ENCODE peak calls at places on chromosomes 3 and 15, in eight cellular contexts. E, G, W, K, Y, L, H and A are unnamed samples.

GRCh38 chr15:66872394-66872793 is 170.4 kb downstream of the SMAD6 start:
- DNase-seq in Y (no peak), G (no peak), K (no peak), H (peak), L (no peak), W (no peak), E (peak), A (peak)

GRCh38 chr3:42032693-42033349 is 58.3 kb upstream of the TRAK1 start:
- DNase-seq in W (no peak), E (peak), K (no peak), L (no peak), H (peak), G (peak), Y (peak), A (peak)

GRCh38 chr15:81411969-81412633 is 38.1 kb upstream of the TMC3 start:
- DNase-seq in W (no peak), K (no peak), G (no peak), H (no peak), L (no peak), E (no peak), Y (no peak), A (no peak)

GRCh38 chr3:71450985-71451560 is 132.5 kb downstream of the FOXP1 start:
- DNase-seq in E (no peak), G (no peak), Y (no peak), H (no peak), W (no peak), K (no peak), L (no peak), A (peak)

GRCh38 chr3:38644662-38645053 is 4.8 kb downstream of the SCN5A start:
- DNase-seq in E (no peak), G (no peak), H (no peak), Y (no peak), K (no peak), W (no peak), L (no peak), A (no peak)

GRCh38 chr3:192875971-192876565 is 41.6 kb downstream of the MB21D2 start:
- DNase-seq in W (no peak), H (peak), E (no peak), L (no peak), Y (no peak), K (no peak), G (no peak), A (no peak)

GRCh38 chr15:51494411-51495314 is 127.9 kb downstream of the DMXL2 start:
- DNase-seq in L (no peak), H (peak), W (no peak), Y (no peak), G (no peak), K (no peak), E (peak), A (no peak)

GRCh38 chr15:28037969-28038640 is 61.0 kb downstream of the OCA2 start:
- DNase-seq in L (no peak), K (no peak), Y (no peak), E (no peak), W (no peak), H (no peak), G (no peak), A (no peak)

GRCh38 chr3:126523745-126524428 is at the start of gene CHST13:
- DNase-seq in G (no peak), K (no peak), W (peak), E (peak), L (no peak), Y (peak), H (peak), A (no peak)

GRCh38 chr15:82951472-82952155 is 906 bp downstream of the HOMER2 start:
- DNase-seq in G (no peak), K (no peak), W (peak), E (peak), H (peak), L (no peak), Y (no peak), A (no peak)

GRCh38 chr15:56838085-56838484 is 80.4 kb upstream of the TCF12 start:
- DNase-seq in L (no peak), W (no peak), G (no peak), E (no peak), H (no peak), Y (no peak), K (no peak), A (no peak)

GRCh38 chr15:100385300-100385699 is 43.5 kb upstream of the ADAMTS17 start:
- DNase-seq in Y (no peak), H (no peak), K (no peak), L (no peak), G (no peak), W (no peak), E (no peak), A (no peak)

GRCh38 chr3:38219609-38220197 is 45.9 kb upstream of the SLC22A13 start:
- DNase-seq in E (no peak), Y (no peak), H (no peak), K (no peak), G (no peak), W (no peak), L (no peak), A (no peak)

GRCh38 chr3:10994311-10994710 is 1.8 kb downstream of the SLC6A1 start:
- DNase-seq in H (no peak), G (no peak), E (no peak), K (no peak), L (no peak), W (no peak), Y (no peak), A (no peak)

GRCh38 chr3:3200632-3201212 is 21.2 kb upstream of the CRBN start:
- DNase-seq in L (no peak), W (peak), K (peak), G (peak), Y (peak), E (peak), H (peak), A (peak)

GRCh38 chr3:194000100-194000499 is 135.8 kb upstream of the HES1 start:
- DNase-seq in L (no peak), Y (no peak), H (no peak), K (no peak), E (no peak), G (no peak), W (no peak), A (no peak)

GRCh38 chr15:62107561-62108110 is 40.9 kb downstream of the C2CD4A start:
- DNase-seq in E (peak), K (no peak), L (no peak), W (peak), G (no peak), Y (no peak), H (no peak), A (no peak)

GRCh38 chr3:46546896-46547440 is 19.1 kb downstream of the LRRC2 start:
- DNase-seq in K (no peak), W (no peak), E (no peak), H (no peak), Y (no peak), G (no peak), L (no peak), A (no peak)

GRCh38 chr3:12773724-12774105 is 14.7 kb upstream of the TMEM40 start:
- DNase-seq in L (no peak), W (no peak), E (no peak), G (no peak), H (no peak), K (no peak), Y (no peak), A (no peak)

GRCh38 chr3:50205719-50206276 is 727 bp downstream of the SLC38A3 start:
- DNase-seq in W (peak), G (no peak), Y (no peak), E (peak), L (peak), K (no peak), H (peak), A (no peak)

GRCh38 chr3:8441969-8442559 is 59.6 kb upstream of the LMCD1 start:
- DNase-seq in G (no peak), K (no peak), L (no peak), E (peak), H (peak), Y (peak), W (peak), A (no peak)

GRCh38 chr15:34514251-34514760 is 69.1 kb downstream of the GOLGA8B start:
- DNase-seq in L (peak), Y (no peak), W (peak), H (no peak), G (no peak), E (no peak), K (no peak), A (no peak)

GRCh38 chr15:29849218-29849617 is 26.9 kb upstream of the TJP1 start:
- DNase-seq in K (no peak), L (no peak), G (no peak), W (peak), E (peak), H (no peak), Y (no peak), A (no peak)

GRCh38 chr3:30428251-30428650 is 178.2 kb upstream of the TGFBR2 start:
- DNase-seq in W (no peak), K (no peak), E (peak), Y (no peak), H (peak), L (no peak), G (no peak), A (no peak)

GRCh38 chr3:31226331-31226730 is 306.4 kb upstream of the STT3B start:
- DNase-seq in H (no peak), L (no peak), E (no peak), W (no peak), G (no peak), Y (no peak), K (no peak), A (peak)